ENCODE peak calls at places on chromosome 4, in four cellular contexts. B is choroid plexus epithelial cell, Z is heart left ventricle, X is immature natural killer cell. S is an unnamed sample.

GRCh38 chr4:142150483-142150882 is 514.1 kb downstream of the IL15 start:
- DNase-seq in B (no peak), Z (no peak), X (no peak), S (no peak)

GRCh38 chr4:158446106-158446505 is 75.6 kb upstream of the RXFP1 start:
- DNase-seq in B (peak), Z (no peak), X (no peak), S (no peak)

GRCh38 chr4:37567781-37568180 is 118.4 kb downstream of the RELL1 start:
- DNase-seq in B (peak), Z (no peak), X (no peak), S (no peak)

GRCh38 chr4:94976371-94977011 is 218.7 kb downstream of the BMPR1B start:
- DNase-seq in B (peak), Z (no peak), X (no peak), S (no peak)

GRCh38 chr4:176123710-176124407 is 58.2 kb downstream of the WDR17 start:
- DNase-seq in B (peak), Z (no peak), X (no peak), S (peak)

GRCh38 chr4:15500721-15501120 is 31.0 kb downstream of the CC2D2A start:
- DNase-seq in B (no peak), Z (no peak), X (no peak), S (no peak)

GRCh38 chr4:14883166-14883565 is 119.1 kb upstream of the CPEB2 start:
- DNase-seq in B (no peak), Z (no peak), X (no peak), S (no peak)

GRCh38 chr4:183628189-183628588 is 30.8 kb downstream of the RWDD4 start:
- DNase-seq in B (no peak), Z (no peak), X (no peak), S (peak)

GRCh38 chr4:6198278-6198677 is 2.1 kb downstream of the JAKMIP1 start:
- DNase-seq in B (no peak), Z (no peak), X (peak), S (no peak)

GRCh38 chr4:171342646-171343045 is 470.6 kb upstream of the GALNTL6 start:
- DNase-seq in B (no peak), Z (no peak), X (no peak), S (no peak)

GRCh38 chr4:7323872-7324650 is 110.7 kb downstream of the PSAPL1 start:
- DNase-seq in B (no peak), Z (peak), X (no peak), S (no peak)

GRCh38 chr4:182369211-182369610 is 126.0 kb downstream of the TENM3 start:
- DNase-seq in B (peak), Z (no peak), X (no peak), S (no peak)

GRCh38 chr4:144589512-144589911 is 56.4 kb upstream of the HHIP start:
- DNase-seq in B (no peak), Z (no peak), X (no peak), S (no peak)

GRCh38 chr4:173490817-173491518 is 39.1 kb downstream of the HAND2 start:
- DNase-seq in B (peak), Z (no peak), X (no peak), S (no peak)

GRCh38 chr4:137946423-137946822 is 295.7 kb downstream of the SLC7A11 start:
- DNase-seq in B (peak), Z (no peak), X (no peak), S (no peak)

GRCh38 chr4:52244103-52244772 is 193.1 kb downstream of the SPATA18 start:
- DNase-seq in B (no peak), Z (no peak), X (no peak), S (no peak)

GRCh38 chr4:100289980-100290379 is 99.7 kb upstream of the DDIT4L start:
- DNase-seq in B (peak), Z (no peak), X (no peak), S (no peak)

GRCh38 chr4:15423285-15423711 is 4.5 kb upstream of the C1QTNF7 start:
- DNase-seq in B (no peak), Z (no peak), X (no peak), S (no peak)

GRCh38 chr4:17726911-17727310 is 54.5 kb downstream of the FAM184B start:
- DNase-seq in B (no peak), Z (no peak), X (no peak), S (no peak)

GRCh38 chr4:184287697-184288255 is 70.1 kb upstream of the ENPP6 start:
- DNase-seq in B (peak), Z (no peak), X (no peak), S (no peak)

GRCh38 chr4:139934336-139934735 is 219.6 kb downstream of the MAML3 start:
- DNase-seq in B (peak), Z (no peak), X (no peak), S (no peak)

GRCh38 chr4:138269175-138269574 is 27.0 kb upstream of the SLC7A11 start:
- DNase-seq in B (no peak), Z (no peak), X (no peak), S (no peak)

GRCh38 chr4:75671802-75672421 is 1.3 kb downstream of the G3BP2 start:
- DNase-seq in B (no peak), Z (no peak), X (no peak), S (no peak)

GRCh38 chr4:159735281-159736207 is 632.7 kb downstream of the RAPGEF2 start:
- DNase-seq in B (no peak), Z (no peak), X (no peak), S (no peak)

GRCh38 chr4:84647307-84647884 is 64.5 kb downstream of the CDS1 start:
- DNase-seq in B (peak), Z (no peak), X (no peak), S (no peak)

GRCh38 chr4:144318797-144319196 is 178.3 kb upstream of the GYPA start:
- DNase-seq in B (no peak), Z (no peak), X (no peak), S (no peak)

S was measured in testis.